ENCODE peak calls at places on chromosomes 2 and 18, in six cellular contexts. One of them, this sample, is unnamed.
A peak's percentile ranks its signal among the peaks of the same experiment; 100 is the strongest.

GRCh38 chr2:172403881-172404470 is 23.4 kb upstream of the ITGA6 start:
- DNase-seq in tibial artery: no peak
- DNase-seq in psoas muscle: no peak
- DNase-seq in CD8-positive, alpha-beta T cell: no peak
- DNase-seq in HFF-Myc: no peak
- DNase-seq in GM06990: no peak
- DNase-seq in this sample: no peak

GRCh38 chr2:161077367-161078210 is 82.6 kb upstream of the TANK start:
- DNase-seq in HFF-Myc: no peak
- DNase-seq in tibial artery: no peak
- DNase-seq in GM06990: peak; percentile 80
- DNase-seq in psoas muscle: no peak
- DNase-seq in CD8-positive, alpha-beta T cell: peak; percentile 11
- DNase-seq in this sample: no peak

GRCh38 chr2:238168196-238168815 is 9.5 kb downstream of the ERFE start:
- DNase-seq in psoas muscle: no peak
- DNase-seq in GM06990: no peak
- DNase-seq in tibial artery: no peak
- DNase-seq in CD8-positive, alpha-beta T cell: no peak
- DNase-seq in HFF-Myc: no peak
- DNase-seq in this sample: no peak

GRCh38 chr2:208320686-208321085 is 54.6 kb downstream of the PIKFYVE start:
- DNase-seq in psoas muscle: peak; percentile 32
- DNase-seq in CD8-positive, alpha-beta T cell: no peak
- DNase-seq in HFF-Myc: no peak
- DNase-seq in GM06990: no peak
- DNase-seq in tibial artery: peak; percentile 91
- DNase-seq in this sample: peak; percentile 29

GRCh38 chr2:118264591-118264990 is 176.3 kb downstream of the INSIG2 start:
- DNase-seq in HFF-Myc: no peak
- DNase-seq in tibial artery: no peak
- DNase-seq in CD8-positive, alpha-beta T cell: no peak
- DNase-seq in psoas muscle: no peak
- DNase-seq in GM06990: no peak
- DNase-seq in this sample: no peak

GRCh38 chr2:74020717-74021406 is 36.2 kb downstream of the TET3 start:
- DNase-seq in GM06990: no peak
- DNase-seq in CD8-positive, alpha-beta T cell: no peak
- DNase-seq in tibial artery: no peak
- DNase-seq in HFF-Myc: no peak
- DNase-seq in psoas muscle: no peak
- DNase-seq in this sample: no peak

GRCh38 chr2:4174796-4175195 is 471.4 kb downstream of the DCDC2C start:
- DNase-seq in psoas muscle: no peak
- DNase-seq in tibial artery: no peak
- DNase-seq in HFF-Myc: no peak
- DNase-seq in CD8-positive, alpha-beta T cell: no peak
- DNase-seq in GM06990: no peak
- DNase-seq in this sample: no peak

GRCh38 chr2:230321031-230321430 is 6.0 kb upstream of the SP140L start:
- DNase-seq in HFF-Myc: no peak
- DNase-seq in GM06990: no peak
- DNase-seq in psoas muscle: no peak
- DNase-seq in CD8-positive, alpha-beta T cell: no peak
- DNase-seq in tibial artery: no peak
- DNase-seq in this sample: no peak

GRCh38 chr2:25954199-25954752 is 28.0 kb downstream of the KIF3C start:
- DNase-seq in CD8-positive, alpha-beta T cell: no peak
- DNase-seq in HFF-Myc: no peak
- DNase-seq in GM06990: no peak
- DNase-seq in psoas muscle: no peak
- DNase-seq in tibial artery: no peak
- DNase-seq in this sample: no peak

GRCh38 chr2:150485114-150485870 is 2.2 kb downstream of the RND3 start:
- DNase-seq in HFF-Myc: no peak
- DNase-seq in psoas muscle: peak; percentile 71
- DNase-seq in CD8-positive, alpha-beta T cell: no peak
- DNase-seq in GM06990: peak; percentile 59
- DNase-seq in tibial artery: peak; percentile 92
- DNase-seq in this sample: no peak

GRCh38 chr2:233692648-233693047 is at the start of gene UGT1A6:
- DNase-seq in tibial artery: no peak
- DNase-seq in psoas muscle: no peak
- DNase-seq in HFF-Myc: no peak
- DNase-seq in GM06990: no peak
- DNase-seq in CD8-positive, alpha-beta T cell: no peak
- DNase-seq in this sample: no peak

GRCh38 chr2:183349046-183349445 is 224.8 kb downstream of the NUP35 start:
- DNase-seq in HFF-Myc: no peak
- DNase-seq in CD8-positive, alpha-beta T cell: no peak
- DNase-seq in psoas muscle: no peak
- DNase-seq in GM06990: peak; percentile 23
- DNase-seq in tibial artery: no peak
- DNase-seq in this sample: no peak

DNA sequence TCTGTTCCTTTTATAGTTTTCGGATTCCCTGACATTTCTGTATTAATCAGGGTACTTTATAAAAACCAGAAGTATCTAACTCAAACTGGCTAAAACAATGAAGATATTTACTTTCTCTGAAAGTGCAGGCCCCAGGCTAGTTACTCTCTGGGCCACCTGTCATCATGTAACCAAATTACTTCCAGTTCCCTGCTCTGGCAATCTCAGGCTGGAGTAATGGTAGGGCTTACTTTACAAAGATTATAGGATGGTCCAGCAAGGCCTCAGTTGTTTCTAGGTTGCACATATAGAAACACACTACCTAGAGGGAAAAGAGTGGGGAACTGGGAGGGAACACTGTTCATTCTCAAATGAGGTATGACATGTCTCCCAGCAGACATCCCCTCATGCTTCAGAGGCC is 74.8 kb downstream of the CHST9 start:
- DNase-seq in GM06990: no peak
- DNase-seq in tibial artery: no peak
- DNase-seq in CD8-positive, alpha-beta T cell: no peak
- DNase-seq in HFF-Myc: no peak
- DNase-seq in psoas muscle: no peak
- DNase-seq in this sample: no peak
- H3K4me3 ChIP-seq in GM06990: no peak overlapping the region
- H3K4me3 ChIP-seq in tibial artery: no peak overlapping the region
- H3K4me3 ChIP-seq in CD8-positive, alpha-beta T cell: no peak overlapping the region
- H3K4me3 ChIP-seq in HFF-Myc: no peak overlapping the region
- H3K4me3 ChIP-seq in psoas muscle: no peak overlapping the region
- H3K4me3 ChIP-seq in this sample: no peak overlapping the region

GRCh38 chr2:159561242-159561641 is 55.1 kb downstream of the BAZ2B start:
- DNase-seq in HFF-Myc: no peak
- DNase-seq in tibial artery: no peak
- DNase-seq in CD8-positive, alpha-beta T cell: no peak
- DNase-seq in GM06990: no peak
- DNase-seq in psoas muscle: no peak
- DNase-seq in this sample: no peak
- TF ChIP-seq CTCF in HFF-Myc: no peak
- TF ChIP-seq CTCF in tibial artery: no peak
- TF ChIP-seq CTCF in CD8-positive, alpha-beta T cell: no peak
- TF ChIP-seq CTCF in GM06990: no peak
- TF ChIP-seq CTCF in psoas muscle: no peak
- TF ChIP-seq CTCF in this sample: no peak

GRCh38 chr2:220000080-220000479 is 372.6 kb downstream of the SLC4A3 start:
- DNase-seq in HFF-Myc: no peak
- DNase-seq in CD8-positive, alpha-beta T cell: no peak
- DNase-seq in psoas muscle: no peak
- DNase-seq in GM06990: no peak
- DNase-seq in tibial artery: no peak
- DNase-seq in this sample: no peak
- H3K4me3 ChIP-seq in HFF-Myc: no peak overlapping the region
- H3K4me3 ChIP-seq in CD8-positive, alpha-beta T cell: no peak overlapping the region
- H3K4me3 ChIP-seq in psoas muscle: no peak overlapping the region
- H3K4me3 ChIP-seq in GM06990: no peak overlapping the region
- H3K4me3 ChIP-seq in tibial artery: no peak overlapping the region
- H3K4me3 ChIP-seq in this sample: no peak overlapping the region

DNA sequence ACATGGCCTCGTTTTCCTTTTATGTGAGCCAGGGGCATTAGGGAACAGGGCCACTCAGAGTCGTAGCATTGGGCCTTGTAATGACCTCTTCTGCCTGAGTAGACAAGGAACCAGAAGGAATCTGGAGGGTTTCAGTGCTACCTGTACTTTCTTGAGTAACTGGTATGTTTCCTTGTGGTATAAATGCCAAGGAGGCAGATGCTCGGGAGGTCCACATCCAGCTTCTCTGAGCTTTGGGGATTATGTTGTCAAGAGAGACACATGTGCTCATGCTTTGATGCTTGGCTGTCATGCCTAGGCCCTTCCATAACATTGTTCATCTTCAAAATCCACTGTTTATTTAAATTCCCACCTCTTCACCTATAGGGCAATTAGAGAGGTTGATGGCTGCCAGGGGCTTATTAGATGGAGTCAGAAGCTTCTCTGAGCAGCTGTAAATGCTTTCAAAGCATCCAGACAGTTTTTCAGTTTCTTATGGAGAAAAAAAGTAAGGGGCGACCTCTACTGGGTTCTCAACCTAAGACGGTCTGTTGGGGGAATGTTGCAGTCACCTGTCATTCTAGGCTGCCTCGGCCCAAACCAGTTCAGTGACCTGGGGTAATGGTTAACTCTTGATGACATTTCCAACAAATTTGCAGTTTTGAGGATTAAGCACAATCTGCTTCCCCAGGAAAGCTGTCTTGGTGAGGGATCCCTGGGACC is 26.5 kb downstream of the FOSL2 start:
- DNase-seq in GM06990: no peak
- DNase-seq in tibial artery: peak; percentile 51
- DNase-seq in CD8-positive, alpha-beta T cell: no peak
- DNase-seq in psoas muscle: no peak
- DNase-seq in HFF-Myc: no peak
- DNase-seq in this sample: no peak
- TF ChIP-seq CTCF in GM06990: peak; percentile 33
- TF ChIP-seq CTCF in tibial artery: no peak
- TF ChIP-seq CTCF in CD8-positive, alpha-beta T cell: no peak
- TF ChIP-seq CTCF in psoas muscle: no peak
- TF ChIP-seq CTCF in HFF-Myc: no peak
- TF ChIP-seq CTCF in this sample: no peak